ENCODE peak calls at places on chromosomes 11 and 22, in four cellular contexts. R, Q, B and X are unnamed samples.

GRCh38 chr11:123773959-123774358 is 19.6 kb upstream of the OR6X1 start:
- DNase-seq in R (no peak), Q (no peak), B (no peak), X (no peak)

GRCh38 chr22:37449281-37449680 is 22.0 kb upstream of the ELFN2 start:
- DNase-seq in R (no peak), Q (no peak), B (no peak), X (no peak)

GRCh38 chr11:72687326-72687725 is 13.1 kb upstream of the PDE2A start:
- DNase-seq in R (no peak), Q (no peak), B (no peak), X (no peak)

GRCh38 chr11:69297926-69298777 is 4.2 kb downstream of the MYEOV start:
- DNase-seq in R (no peak), Q (peak), B (peak), X (no peak)

GRCh38 chr11:33692013-33692504 is 8.6 kb downstream of the C11orf91 start:
- DNase-seq in R (no peak), Q (peak), B (peak), X (peak)

GRCh38 chr11:83292709-83293435 is 6.7 kb upstream of the CCDC90B start:
- DNase-seq in R (no peak), Q (no peak), B (peak), X (peak)

GRCh38 chr11:22884268-22884667 is 24.0 kb upstream of the CCDC179 start:
- DNase-seq in R (no peak), Q (no peak), B (no peak), X (no peak)

GRCh38 chr22:23402275-23403151 is 177.6 kb downstream of the IGLL1 start:
- DNase-seq in R (no peak), Q (peak), B (no peak), X (no peak)

GRCh38 chr11:12552677-12553076 is 121.5 kb upstream of the TEAD1 start:
- DNase-seq in R (no peak), Q (no peak), B (peak), X (peak)

GRCh38 chr22:17381237-17381913 is 12.1 kb downstream of the CECR2 start:
- DNase-seq in R (no peak), Q (no peak), B (no peak), X (no peak)

GRCh38 chr11:75562836-75563484 is 907 bp downstream of the SERPINH1 start:
- DNase-seq in R (no peak), Q (no peak), B (no peak), X (no peak)

GRCh38 chr22:39230261-39231196 is 14.3 kb downstream of the PDGFB start:
- DNase-seq in R (no peak), Q (no peak), B (no peak), X (no peak)

GRCh38 chr11:35751664-35752061 is 89.1 kb downstream of the TRIM44 start:
- DNase-seq in R (no peak), Q (no peak), B (no peak), X (no peak)

GRCh38 chr11:17544181-17544622 is at the start of gene USH1C:
- DNase-seq in R (no peak), Q (no peak), B (no peak), X (no peak)